ENCODE peak calls at places on chromosome 19, in six cellular contexts. O, I, U, N, E and K are unnamed samples.

GRCh38 chr19:30666301-30666803 is 294.2 kb downstream of the ZNF536 start:
- DNase-seq in O (peak), I (peak), U (peak), N (no peak), E (peak), K (peak)

GRCh38 chr19:31890230-31890629 is 455.2 kb upstream of the ZNF507 start:
- DNase-seq in O (no peak), I (no peak), U (no peak), N (no peak), E (no peak), K (no peak)

GRCh38 chr19:31152906-31153305 is 196.3 kb downstream of the TSHZ3 start:
- DNase-seq in O (peak), I (no peak), U (no peak), N (no peak), E (peak), K (no peak)

GRCh38 chr19:31278555-31279435 is 70.4 kb downstream of the TSHZ3 start:
- DNase-seq in O (no peak), I (no peak), U (no peak), N (no peak), E (no peak), K (no peak)

GRCh38 chr19:46015961-46016425 is 6.9 kb downstream of the PGLYRP1 start:
- DNase-seq in O (no peak), I (peak), U (no peak), N (peak), E (no peak), K (no peak)

GRCh38 chr19:1815605-1816529 is 3.8 kb upstream of the ATP8B3 start:
- DNase-seq in O (no peak), I (no peak), U (no peak), N (no peak), E (no peak), K (no peak)

GRCh38 chr19:52923782-52924593 is 760 bp upstream of the ZNF888 start:
- DNase-seq in O (no peak), I (no peak), U (peak), N (no peak), E (peak), K (no peak)

GRCh38 chr19:51359294-51359693 is 6.9 kb downstream of the ETFB start:
- DNase-seq in O (peak), I (peak), U (no peak), N (no peak), E (peak), K (no peak)

GRCh38 chr19:47895165-47895782 is 9.2 kb upstream of the SULT2A1 start:
- DNase-seq in O (no peak), I (no peak), U (no peak), N (no peak), E (no peak), K (no peak)

GRCh38 chr19:14318873-14319272 is 62.4 kb upstream of the ADGRE5 start:
- DNase-seq in O (no peak), I (no peak), U (no peak), N (no peak), E (no peak), K (peak)

GRCh38 chr19:42176649-42176989 is 40.9 kb downstream of the DEDD2 start:
- DNase-seq in O (no peak), I (no peak), U (no peak), N (no peak), E (no peak), K (no peak)

GRCh38 chr19:9793051-9793591 is 24.6 kb upstream of the ZNF846 start:
- DNase-seq in O (peak), I (peak), U (peak), N (no peak), E (peak), K (peak)

GRCh38 chr19:5352229-5352763 is 11.7 kb upstream of the PTPRS start:
- DNase-seq in O (peak), I (peak), U (no peak), N (no peak), E (peak), K (no peak)

GRCh38 chr19:48292798-48293197 is 22.9 kb downstream of the ZNF114 start:
- DNase-seq in O (peak), I (peak), U (peak), N (no peak), E (peak), K (no peak)

GRCh38 chr19:40026597-40026970 is 29.4 kb downstream of the ZNF780B start:
- DNase-seq in O (no peak), I (no peak), U (no peak), N (no peak), E (no peak), K (no peak)
- H3K4me3 ChIP-seq in O (no peak), I (no peak), U (no peak), N (no peak), E (no peak), K (no peak)

DNA sequence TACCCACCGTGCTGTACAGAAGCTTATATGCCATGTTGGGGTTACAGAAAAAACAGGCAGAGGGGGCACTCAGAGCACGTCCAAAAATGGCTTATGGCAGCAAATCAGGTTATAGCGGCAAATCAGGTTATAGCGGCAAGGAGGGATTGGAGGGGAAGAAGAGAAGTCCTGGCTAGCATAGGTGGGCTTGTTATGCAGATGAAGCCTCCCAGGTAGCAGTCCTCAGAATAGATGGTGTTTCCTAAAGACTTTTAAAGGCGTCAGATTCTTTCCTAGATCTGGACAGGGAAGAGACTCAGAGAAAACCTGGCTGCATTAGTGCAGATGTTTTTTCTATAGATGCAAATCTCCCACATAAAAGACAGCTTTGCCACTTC is 19.8 kb upstream of the PLEKHF1 start:
- DNase-seq in O (no peak), I (no peak), U (no peak), N (no peak), E (no peak), K (no peak)
- H3K4me3 ChIP-seq in O (no peak), I (no peak), U (no peak), N (no peak), E (no peak), K (no peak)

DNA sequence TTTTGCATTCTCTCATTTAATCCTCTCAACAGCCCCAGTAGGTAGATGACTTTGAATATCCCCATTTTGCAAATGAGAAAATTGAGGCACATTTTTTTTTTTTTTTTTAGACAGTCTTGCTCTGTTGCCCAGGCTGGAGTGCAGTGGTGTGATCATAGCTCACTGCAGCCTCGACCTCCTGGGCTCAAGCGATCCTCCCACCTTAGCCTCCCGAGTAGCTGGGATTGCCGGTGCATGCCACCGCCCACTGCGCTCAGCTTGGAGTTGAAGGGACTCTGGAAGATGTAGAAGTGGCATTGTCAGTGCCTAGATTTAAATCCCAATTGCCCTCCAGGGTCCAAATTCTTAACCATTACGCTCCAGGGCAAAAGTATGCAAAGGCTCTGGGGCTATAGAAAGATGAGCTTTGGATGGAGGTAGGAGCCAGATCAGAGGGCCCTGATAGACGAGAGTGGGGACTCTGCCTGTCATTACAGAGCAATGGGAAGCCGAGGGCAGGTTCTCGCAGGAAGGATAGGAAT is 813 bp upstream of the MCOLN1 start:
- DNase-seq in O (no peak), I (no peak), U (no peak), N (no peak), E (no peak), K (no peak)
- H3K4me3 ChIP-seq in O (peak), I (peak), U (peak), N (no peak), E (no peak), K (no peak)

DNA sequence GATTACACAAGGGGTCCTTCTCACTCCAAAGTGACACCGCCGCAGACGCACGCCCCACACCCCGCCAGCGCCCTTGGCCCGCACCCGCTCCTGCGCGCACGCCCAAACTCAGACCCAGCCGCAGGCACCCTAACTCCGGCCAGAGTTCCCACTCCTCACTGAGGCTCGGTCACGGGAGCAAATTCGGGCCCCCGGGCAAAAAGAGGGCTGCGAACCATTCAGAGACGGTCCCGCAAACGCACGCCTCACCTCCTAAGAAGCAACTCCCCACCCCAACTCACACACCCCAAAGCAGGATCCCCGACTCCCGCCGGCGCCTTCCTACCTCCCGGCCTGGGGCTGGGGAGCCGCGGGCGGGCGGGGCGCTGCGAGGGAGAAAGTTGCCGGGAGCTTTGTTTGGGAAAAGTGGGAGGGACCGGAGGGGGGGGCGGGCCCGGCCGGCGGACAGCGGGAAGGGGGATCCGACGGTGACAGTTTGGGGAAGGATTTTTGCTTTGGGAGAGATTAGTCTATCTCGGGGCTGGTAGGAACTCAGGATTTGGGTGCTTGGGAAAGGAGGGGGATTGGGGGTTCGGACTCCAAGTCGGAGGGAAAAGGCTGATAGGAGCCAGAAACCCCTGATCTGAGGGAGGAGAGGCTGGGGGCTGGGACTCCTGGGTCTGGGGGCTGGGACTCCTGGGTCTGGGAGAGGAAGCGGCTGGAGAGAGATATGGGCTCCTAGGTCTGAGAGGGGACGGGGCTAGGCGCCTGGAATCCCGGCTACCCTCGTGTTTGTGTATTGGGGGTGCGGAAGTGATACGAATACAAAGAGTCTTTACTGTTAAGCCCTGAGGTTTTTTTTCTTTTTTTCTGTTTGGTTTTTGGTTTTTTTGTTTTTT is at the start of gene TEAD2:
- DNase-seq in O (peak), I (peak), U (peak), N (no peak), E (peak), K (no peak)
- H3K4me3 ChIP-seq in O (peak), I (peak), U (peak), N (no peak), E (peak), K (no peak)